ENCODE peak calls at places on chromosomes 12 and 14, in six cellular contexts. Y is HepG2, R is H54, I is stomach, E is esophagus muscularis mucosa, C is HCT116. A is an unnamed sample.

GRCh38 chr12:116659771-116660481 is 77.9 kb downstream of the SPRING1 start:
- DNase-seq in C (peak), E (no peak), I (peak), R (peak), Y (no peak), A (no peak)

GRCh38 chr14:22622220-22622619 is 21.9 kb downstream of the OR6J1 start:
- DNase-seq in R (no peak), E (no peak), C (no peak), I (no peak), Y (no peak), A (no peak)

GRCh38 chr14:60768602-60769001 is 34.0 kb downstream of the MNAT1 start:
- DNase-seq in C (no peak), E (no peak), R (no peak), I (no peak), Y (no peak), A (no peak)

GRCh38 chr12:24109381-24110039 is 160.0 kb upstream of the SOX5 start:
- DNase-seq in C (no peak), E (no peak), R (no peak), Y (peak), I (no peak), A (peak)

GRCh38 chr12:115817399-115817798 is 460.1 kb downstream of the MED13L start:
- DNase-seq in R (no peak), Y (no peak), E (no peak), I (no peak), C (no peak), A (no peak)

GRCh38 chr14:102809870-102810269 is 32.6 kb downstream of the TRAF3 start:
- DNase-seq in E (no peak), C (no peak), R (no peak), Y (no peak), I (no peak), A (no peak)

GRCh38 chr12:109738209-109738608 is 24.6 kb downstream of the FAM222A start:
- DNase-seq in Y (no peak), I (peak), E (no peak), C (no peak), R (no peak), A (no peak)

GRCh38 chr14:30456296-30456695 is 102.7 kb upstream of the G2E3 start:
- DNase-seq in I (no peak), R (no peak), C (no peak), E (no peak), Y (no peak), A (no peak)

GRCh38 chr12:26124491-26125450 is at the start of gene BHLHE41:
- DNase-seq in E (peak), R (no peak), I (peak), C (no peak), Y (no peak), A (no peak)

GRCh38 chr14:32408018-32408417 is 78.9 kb downstream of the AKAP6 start:
- DNase-seq in R (no peak), I (peak), C (no peak), Y (no peak), E (no peak), A (no peak)

GRCh38 chr12:46383654-46384450 is 11.3 kb upstream of the SLC38A2 start:
- DNase-seq in Y (peak), I (peak), C (peak), R (peak), E (peak), A (peak)
- TF ChIP-seq POLR2A in Y (peak), I (no peak), C (peak), R (peak), E (peak), A (peak)

GRCh38 chr12:104137175-104137901 is 672 bp downstream of the NFYB start:
- DNase-seq in E (no peak), Y (peak), R (peak), I (peak), C (no peak), A (peak)
- TF ChIP-seq POLR2A in E (no peak), Y (peak), R (peak), I (no peak), C (no peak), A (no peak)

GRCh38 chr12:58420496-58420895 is 479.1 kb downstream of the ATP23 start:
- DNase-seq in I (no peak), E (no peak), Y (no peak), C (no peak), R (no peak), A (peak)

GRCh38 chr12:58424735-58425379 is 483.5 kb downstream of the ATP23 start:
- DNase-seq in R (no peak), E (no peak), I (no peak), C (no peak), Y (no peak), A (no peak)

GRCh38 chr12:58421990-58422389 is 480.6 kb downstream of the ATP23 start:
- DNase-seq in Y (no peak), I (no peak), E (no peak), R (no peak), C (no peak), A (no peak)

GRCh38 chr12:58419905-58420304 is 478.5 kb downstream of the ATP23 start:
- DNase-seq in I (no peak), R (no peak), E (no peak), Y (no peak), C (no peak), A (no peak)

DNA sequence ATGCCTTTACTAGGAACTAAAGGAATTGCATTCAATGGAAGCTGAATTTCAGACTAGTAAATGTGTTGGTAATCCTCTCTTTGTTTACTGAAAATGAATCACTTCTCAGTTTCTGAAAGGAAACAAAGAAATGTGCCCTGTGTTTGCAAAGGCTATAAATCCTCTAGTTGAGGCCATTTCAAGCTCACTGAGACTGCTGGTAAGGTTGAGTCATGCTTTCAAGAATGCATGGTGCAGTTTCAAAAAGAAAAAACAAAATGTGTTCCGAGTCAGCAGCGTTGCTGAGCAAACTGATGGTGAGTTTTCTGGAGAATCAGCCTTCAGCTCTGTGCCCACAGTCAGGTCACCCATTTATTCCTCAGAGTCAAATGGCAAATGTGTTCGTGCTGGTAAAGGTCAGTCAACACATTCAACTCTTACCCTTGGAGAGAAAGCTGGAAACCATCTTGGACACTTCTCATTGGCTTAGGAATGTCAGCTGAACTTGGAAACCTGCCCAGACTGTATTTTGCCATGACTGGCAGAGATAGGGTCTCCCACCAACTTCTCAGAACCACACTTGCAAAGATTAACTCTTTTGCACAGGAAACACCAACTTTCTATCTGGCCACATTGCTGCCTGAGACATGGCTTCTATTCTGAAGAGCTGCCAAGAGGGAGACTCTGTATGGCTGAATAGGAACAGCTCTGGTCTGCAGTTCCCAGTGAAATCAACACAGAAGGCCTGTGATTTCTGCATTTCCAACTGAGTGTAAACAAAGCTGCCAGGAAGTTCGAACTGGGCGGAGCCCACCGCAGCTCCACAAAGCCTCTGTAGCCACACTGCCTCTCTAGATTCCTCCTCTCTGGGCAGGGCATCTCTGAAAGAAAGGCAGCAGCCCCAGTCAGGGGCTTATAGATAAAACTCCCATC is 484.4 kb downstream of the ATP23 start:
- DNase-seq in C (peak), R (peak), Y (peak), E (no peak), I (peak), A (peak)
- TF ChIP-seq POLR2A in C (no peak), R (no peak), Y (no peak), E (no peak), I (no peak), A (no peak)

DNA sequence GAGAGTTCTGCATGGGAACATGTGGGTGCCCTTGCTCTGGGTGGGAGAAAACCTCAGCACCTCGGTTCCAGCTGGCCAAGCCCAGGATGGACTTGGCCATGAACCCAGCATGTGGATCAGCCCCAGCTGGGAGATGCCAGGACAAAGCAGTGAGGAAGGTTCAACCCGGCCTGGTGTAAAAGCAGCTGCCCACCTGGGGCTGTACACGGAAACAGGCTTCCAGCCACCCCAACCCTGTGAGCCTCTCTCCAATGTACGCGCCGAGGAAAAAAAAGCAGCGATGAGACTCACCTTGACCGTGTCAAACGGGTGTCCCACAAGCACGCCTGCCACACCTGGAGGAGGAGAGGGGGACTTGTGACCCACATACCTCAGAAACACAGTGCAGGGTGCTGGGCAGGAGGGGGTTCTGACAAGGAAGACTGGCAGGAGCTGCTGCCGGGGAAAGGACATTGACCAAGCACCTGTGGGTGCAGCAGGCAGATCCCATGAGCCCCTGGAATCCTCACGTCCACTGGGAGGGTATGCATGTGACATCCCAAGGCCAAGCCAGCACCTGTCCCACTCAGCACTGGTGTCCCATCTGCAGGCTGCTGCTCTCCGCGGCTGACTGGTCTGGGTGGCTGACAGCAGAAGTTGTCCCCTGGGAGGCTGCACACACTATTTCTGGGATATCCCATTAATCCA is 7.5 kb downstream of the SLC25A29 start:
- DNase-seq in Y (no peak), C (no peak), I (no peak), E (no peak), R (no peak), A (no peak)
- TF ChIP-seq POLR2A in Y (no peak), C (no peak), I (no peak), E (no peak), R (no peak), A (no peak)

GRCh38 chr14:90393966-90394365 is 2.9 kb upstream of the CALM1 start:
- DNase-seq in C (no peak), R (no peak), Y (no peak), I (no peak), E (no peak), A (no peak)
- TF ChIP-seq POLR2A in C (no peak), R (no peak), Y (no peak), I (no peak), E (no peak), A (no peak)